ENCODE peak calls at places on chromosomes 7 and 10, in seven cellular contexts. F is K562, W is stomach, Q is transverse colon, Z is A549, B is upper lobe of left lung, D is HepG2. R is an unnamed sample. For H3K4me1, the result is how much of the 10 kb centered on the place peaks cover.

GRCh38 chr7:30478349-30479228 is at the start of gene NOD1:
- DNase-seq in F (peak), W (peak), Q (peak), Z (peak), B (peak), D (peak), R (peak)

GRCh38 chr10:71081229-71081560 is 131.2 kb upstream of the UNC5B start:
- DNase-seq in F (no peak), W (no peak), Q (no peak), Z (no peak), B (peak), D (no peak), R (no peak)

GRCh38 chr7:94368371-94368791 is 26.3 kb upstream of the COL1A2 start:
- DNase-seq in F (no peak), W (no peak), Q (no peak), Z (no peak), B (no peak), D (no peak), R (no peak)

GRCh38 chr10:20303453-20304152 is 487.4 kb downstream of the PLXDC2 start:
- DNase-seq in F (no peak), W (no peak), Q (no peak), Z (no peak), B (no peak), D (peak), R (no peak)

GRCh38 chr7:82294258-82294855 is 149.2 kb downstream of the CACNA2D1 start:
- DNase-seq in F (no peak), W (no peak), Q (no peak), Z (no peak), B (no peak), D (no peak), R (no peak)

GRCh38 chr7:41046221-41046761 is 656.6 kb downstream of the INHBA start:
- DNase-seq in F (no peak), W (no peak), Q (no peak), Z (no peak), B (no peak), D (no peak), R (no peak)

GRCh38 chr10:125060851-125061556 is 99.4 kb downstream of the CTBP2 start:
- DNase-seq in F (peak), W (peak), Q (peak), Z (peak), B (peak), D (peak), R (peak)

GRCh38 chr10:28411648-28412047 is 108.8 kb upstream of the MPP7 start:
- DNase-seq in F (no peak), W (no peak), Q (no peak), Z (no peak), B (peak), D (no peak), R (no peak)

GRCh38 chr10:102420443-102420809 is 210 bp upstream of the FBXL15 start:
- DNase-seq in F (no peak), W (peak), Q (peak), Z (peak), B (no peak), D (no peak), R (no peak)

GRCh38 chr7:48090095-48090805 is 1.2 kb downstream of the UPP1 start:
- DNase-seq in F (no peak), W (no peak), Q (peak), Z (no peak), B (peak), D (no peak), R (peak)

GRCh38 chr7:155283565-155284194 is 14.0 kb upstream of the INSIG1 start:
- DNase-seq in F (no peak), W (no peak), Q (no peak), Z (no peak), B (no peak), D (no peak), R (no peak)

GRCh38 chr10:76231258-76231934 is 800.0 kb downstream of the LRMDA start:
- DNase-seq in F (no peak), W (no peak), Q (no peak), Z (no peak), B (no peak), D (no peak), R (no peak)

GRCh38 chr7:90710466-90710850 is 114.3 kb downstream of the CDK14 start:
- DNase-seq in F (no peak), W (no peak), Q (no peak), Z (no peak), B (no peak), D (no peak), R (no peak)

GRCh38 chr7:3431306-3431705 is 130.3 kb downstream of the SDK1 start:
- DNase-seq in F (no peak), W (no peak), Q (no peak), Z (no peak), B (no peak), D (no peak), R (no peak)

GRCh38 chr7:4416436-4417092 is 265.5 kb upstream of the FOXK1 start:
- DNase-seq in F (peak), W (peak), Q (peak), Z (no peak), B (no peak), D (no peak), R (no peak)

GRCh38 chr7:124137664-124138063 is 104.8 kb upstream of the TMEM229A start:
- DNase-seq in F (no peak), W (no peak), Q (no peak), Z (no peak), B (no peak), D (no peak), R (no peak)

GRCh38 chr10:23516530-23516929 is 77.7 kb downstream of the OTUD1 start:
- DNase-seq in F (no peak), W (no peak), Q (no peak), Z (no peak), B (no peak), D (peak), R (no peak)

GRCh38 chr7:140390466-140391190 is 7.7 kb downstream of the SLC37A3 start:
- DNase-seq in F (no peak), W (no peak), Q (no peak), Z (no peak), B (peak), D (no peak), R (no peak)

GRCh38 chr10:27983144-27983543 is 15.7 kb downstream of the ODAD2 start:
- DNase-seq in F (no peak), W (no peak), Q (no peak), Z (no peak), B (no peak), D (no peak), R (no peak)

GRCh38 chr7:18520450-18521235 is 25.1 kb downstream of the HDAC9 start:
- DNase-seq in F (no peak), W (no peak), Q (no peak), Z (no peak), B (no peak), D (no peak), R (no peak)

GRCh38 chr10:14379556-14380330 is 49.0 kb upstream of the FRMD4A start:
- DNase-seq in F (no peak), W (no peak), Q (no peak), Z (no peak), B (no peak), D (no peak), R (no peak)

GRCh38 chr10:62426600-62426999 is 52.4 kb downstream of the ZNF365 start:
- DNase-seq in F (no peak), W (no peak), Q (no peak), Z (no peak), B (no peak), D (no peak), R (no peak)

GRCh38 chr10:35739998-35740397 is 97.9 kb upstream of the FZD8 start:
- DNase-seq in F (no peak), W (no peak), Q (no peak), Z (no peak), B (no peak), D (no peak), R (no peak)

GRCh38 chr7:106736508-106737201 is 75.7 kb upstream of the CCDC71L start:
- DNase-seq in F (peak), W (peak), Q (peak), Z (peak), B (peak), D (peak), R (no peak)

GRCh38 chr7:117871401-117871777 is 1.9 kb downstream of the CTTNBP2 start:
- DNase-seq in F (no peak), W (no peak), Q (no peak), Z (no peak), B (no peak), D (no peak), R (no peak)

GRCh38 chr7:24821045-24821853 is 64.0 kb upstream of the GSDME start:
- DNase-seq in F (peak), W (peak), Q (peak), Z (peak), B (peak), D (peak), R (peak)
- TF ChIP-seq EP300 in F (peak), W (no peak), Q (no peak), Z (no peak), B (no peak), D (no peak), R (no peak)

GRCh38 chr7:151080522-151081169 is at the start of gene FASTK:
- DNase-seq in F (peak), W (peak), Q (peak), Z (peak), B (peak), D (peak), R (peak)
- TF ChIP-seq POLR2A in F (peak), W (no peak), Q (peak), Z (peak), B (peak), D (peak), R (peak)

DNA sequence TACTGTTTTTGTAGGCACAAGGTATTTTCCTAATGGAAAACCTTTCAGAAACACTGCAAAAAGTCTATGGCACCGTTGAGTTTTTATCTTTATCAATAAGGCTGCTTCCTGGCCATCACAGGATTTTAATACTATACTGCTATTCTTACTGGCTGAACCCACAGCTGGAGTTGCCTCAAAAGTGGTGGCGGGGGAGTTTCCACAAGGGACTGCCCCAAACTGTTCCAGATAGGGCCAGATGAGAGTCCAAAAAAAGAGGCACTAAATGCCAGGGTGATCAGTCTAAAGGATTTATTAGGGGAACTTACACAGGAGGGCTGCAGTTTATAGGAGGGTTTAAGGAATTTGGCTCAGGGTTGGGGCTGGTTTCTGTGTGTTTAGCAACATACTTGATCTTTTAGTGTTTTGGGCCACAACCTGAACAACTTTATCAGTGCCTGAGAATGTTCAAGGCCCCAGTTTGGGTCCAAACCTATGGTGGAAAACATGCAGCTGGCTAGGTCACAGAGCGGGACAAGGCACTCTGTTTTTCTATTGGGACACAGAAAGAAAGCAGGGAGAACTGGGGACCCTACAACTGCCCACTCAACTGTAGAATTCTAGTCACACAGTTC is 41.4 kb downstream of the STAM start:
- DNase-seq in F (no peak), W (no peak), Q (no peak), Z (no peak), B (no peak), D (no peak), R (no peak)
- H3K4me1 ChIP-seq in F (under half), W (under half), Q (under half), Z (under half), B (under half), D (under half), R (under half)

GRCh38 chr10:68132391-68132790 is 23.1 kb downstream of the MYPN start:
- DNase-seq in F (no peak), W (no peak), Q (no peak), Z (no peak), B (no peak), D (no peak), R (no peak)
- TF ChIP-seq EP300 in F (no peak), W (no peak), Q (no peak), Z (no peak), B (no peak), D (no peak), R (no peak)

DNA sequence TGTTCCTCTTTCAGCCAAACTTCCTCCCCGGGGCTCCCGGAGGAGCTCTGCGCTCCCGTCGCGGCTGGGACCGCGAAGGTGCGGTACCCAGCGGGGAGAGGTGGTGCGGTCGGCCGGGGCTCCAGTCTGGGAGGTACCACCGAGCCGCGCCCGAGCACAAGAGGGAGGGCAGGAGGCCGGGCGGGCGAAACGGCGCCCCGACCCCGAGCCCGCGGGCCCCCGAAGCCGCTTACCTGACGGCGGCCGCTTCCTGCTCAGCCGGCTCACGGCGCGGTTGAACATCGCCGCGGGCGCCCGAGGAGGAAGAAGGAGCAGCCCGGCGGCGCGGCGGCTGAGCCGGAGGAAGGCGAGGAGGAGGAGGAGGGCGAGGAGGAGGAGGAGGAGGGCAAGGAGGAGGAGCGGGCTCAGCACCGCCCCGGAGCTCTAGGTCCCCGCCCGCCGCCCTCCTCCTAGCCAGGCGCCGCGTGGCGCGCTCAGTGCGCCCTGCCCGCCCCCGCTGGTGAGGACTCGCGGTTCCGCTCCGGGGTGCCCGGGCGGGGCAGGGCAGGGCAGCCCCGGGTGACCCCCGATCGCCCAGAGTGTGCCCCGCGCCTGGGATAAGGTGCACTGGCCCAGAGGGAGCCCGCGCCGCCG is at the start of gene RGS10:
- DNase-seq in F (peak), W (peak), Q (peak), Z (peak), B (peak), D (no peak), R (peak)
- TF ChIP-seq POLR2A in F (peak), W (no peak), Q (peak), Z (peak), B (peak), D (no peak), R (peak)

GRCh38 chr7:2104716-2105115 is 128.0 kb downstream of the MAD1L1 start:
- DNase-seq in F (no peak), W (no peak), Q (no peak), Z (no peak), B (no peak), D (no peak), R (peak)
- H3K4me1 ChIP-seq in F (half or more), W (under half), Q (under half), Z (under half), B (under half), D (under half), R (under half)

DNA sequence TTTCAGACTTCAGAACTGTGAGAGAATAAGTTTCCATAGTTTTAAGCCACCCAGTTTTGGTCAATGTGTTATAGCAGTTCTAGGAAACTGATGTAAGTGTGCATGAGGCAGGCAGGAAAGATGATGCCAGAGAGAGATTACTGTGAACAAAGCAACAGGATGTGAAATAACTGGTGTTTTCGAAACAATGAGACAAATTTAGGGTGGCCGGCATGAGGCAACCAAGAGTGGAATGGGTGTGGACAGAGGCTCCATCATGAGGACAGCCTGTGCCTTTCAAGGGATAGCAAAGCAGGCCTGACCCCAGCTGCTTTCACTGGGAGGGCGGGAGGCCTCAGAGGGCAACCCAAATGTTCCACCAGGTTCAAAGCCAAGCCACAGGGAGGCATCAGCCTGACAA is 67.3 kb upstream of the UCN3 start:
- DNase-seq in F (no peak), W (no peak), Q (no peak), Z (no peak), B (peak), D (no peak), R (no peak)
- TF ChIP-seq EP300 in F (no peak), W (no peak), Q (no peak), Z (no peak), B (peak), D (no peak), R (no peak)

DNA sequence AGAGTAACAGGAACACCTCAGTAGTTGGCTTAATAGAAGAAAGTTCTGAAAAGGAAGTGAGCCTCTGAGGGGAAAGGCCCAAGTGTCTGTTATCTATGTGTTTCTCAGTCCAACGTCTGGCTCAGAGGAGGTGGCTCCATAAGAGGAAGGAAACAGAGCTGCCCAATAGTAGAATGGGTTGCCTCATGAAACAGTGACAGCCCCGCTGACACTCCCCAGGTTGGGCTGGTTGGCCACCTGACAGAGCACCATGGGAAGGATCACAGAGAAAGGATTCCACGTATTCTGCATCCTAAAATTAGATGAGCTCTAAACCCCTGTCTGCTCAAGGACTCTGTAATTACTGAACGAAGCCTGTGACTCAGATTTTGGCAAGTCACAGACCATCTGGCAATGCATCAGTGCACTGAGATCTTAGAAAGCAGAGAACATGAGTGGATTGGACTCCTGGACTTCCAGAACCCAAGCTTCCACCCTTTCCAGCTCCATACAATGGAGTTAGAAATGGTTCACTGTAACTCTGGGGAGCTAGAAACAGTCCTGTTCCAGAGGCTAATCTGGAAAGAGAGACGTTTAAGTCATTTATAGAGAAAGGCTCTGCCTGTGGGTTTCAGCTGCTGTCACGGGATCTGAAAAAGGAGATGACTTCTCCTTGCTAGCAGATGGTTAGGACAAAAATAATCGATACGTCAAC is 2.9 kb downstream of the PKD2L1 start:
- DNase-seq in F (no peak), W (peak), Q (peak), Z (no peak), B (peak), D (no peak), R (no peak)
- TF ChIP-seq POLR2A in F (no peak), W (no peak), Q (no peak), Z (no peak), B (no peak), D (no peak), R (no peak)

R was measured in ovary.